ENCODE peak calls at places on chromosomes 11 and 22, in nine cellular contexts. C is A549, K is stomach, H is transverse colon, B is sigmoid colon, E is suprapubic skin, G is K562, I is tibial nerve, X is H1. D is an unnamed sample.

GRCh38 chr11:115759622-115760527 is 255.7 kb upstream of the CADM1 start:
- DNase-seq in C (no peak), K (no peak), H (peak), B (peak), E (peak), G (no peak), I (no peak), X (no peak), D (peak)

GRCh38 chr11:93099811-93100210 is 98.0 kb downstream of the SLC36A4 start:
- DNase-seq in C (peak), K (no peak), H (no peak), B (no peak), E (no peak), G (no peak), I (no peak), X (no peak), D (no peak)

GRCh38 chr22:39240841-39241631 is 3.7 kb downstream of the PDGFB start:
- DNase-seq in C (peak), K (peak), H (peak), B (peak), E (peak), G (no peak), I (peak), X (no peak), D (no peak)

GRCh38 chr11:95338430-95338991 is 107.5 kb upstream of the SESN3 start:
- DNase-seq in C (no peak), K (no peak), H (peak), B (peak), E (peak), G (no peak), I (peak), X (no peak), D (peak)

GRCh38 chr22:17917490-17917983 is 106.8 kb downstream of the MICAL3 start:
- DNase-seq in C (no peak), K (no peak), H (peak), B (peak), E (no peak), G (peak), I (no peak), X (no peak), D (no peak)

GRCh38 chr22:37103151-37103550 is 6.4 kb downstream of the TMPRSS6 start:
- DNase-seq in C (no peak), K (no peak), H (no peak), B (no peak), E (no peak), G (no peak), I (no peak), X (no peak), D (no peak)

GRCh38 chr11:2198621-2199365 is 27.2 kb upstream of the TH start:
- DNase-seq in C (no peak), K (no peak), H (no peak), B (no peak), E (no peak), G (no peak), I (no peak), X (no peak), D (no peak)

GRCh38 chr22:35363571-35364086 is 17.3 kb upstream of the HMOX1 start:
- DNase-seq in C (no peak), K (no peak), H (no peak), B (no peak), E (no peak), G (no peak), I (no peak), X (no peak), D (no peak)

GRCh38 chr11:77080643-77081210 is 14.0 kb downstream of the CAPN5 start:
- DNase-seq in C (no peak), K (peak), H (peak), B (peak), E (peak), G (no peak), I (no peak), X (no peak), D (peak)

GRCh38 chr11:79173615-79174014 is 267.2 kb downstream of the TENM4 start:
- DNase-seq in C (no peak), K (no peak), H (no peak), B (no peak), E (no peak), G (no peak), I (peak), X (no peak), D (peak)

GRCh38 chr11:122796128-122796717 is 42.1 kb upstream of the CRTAM start:
- DNase-seq in C (peak), K (peak), H (peak), B (no peak), E (no peak), G (peak), I (peak), X (no peak), D (no peak)

GRCh38 chr11:9266132-9266736 is 1.1 kb upstream of the DENND5A start:
- DNase-seq in C (no peak), K (no peak), H (no peak), B (no peak), E (no peak), G (no peak), I (no peak), X (no peak), D (no peak)

GRCh38 chr11:118530683-118531596 is at the start of gene TMEM25:
- DNase-seq in C (no peak), K (peak), H (peak), B (peak), E (peak), G (peak), I (no peak), X (no peak), D (peak)

GRCh38 chr11:42161886-42162285 is 702.4 kb upstream of the LRRC4C start:
- DNase-seq in C (no peak), K (no peak), H (no peak), B (no peak), E (no peak), G (no peak), I (no peak), X (no peak), D (no peak)

GRCh38 chr11:19072464-19072863 is 11.9 kb upstream of the MRGPRX2 start:
- DNase-seq in C (no peak), K (peak), H (peak), B (no peak), E (no peak), G (no peak), I (no peak), X (no peak), D (no peak)

GRCh38 chr11:108890482-108891092 is 225.7 kb downstream of the DDX10 start:
- DNase-seq in C (no peak), K (no peak), H (no peak), B (no peak), E (no peak), G (no peak), I (no peak), X (no peak), D (no peak)

GRCh38 chr11:78691215-78691614 is 116.6 kb upstream of the NARS2 start:
- DNase-seq in C (no peak), K (no peak), H (no peak), B (no peak), E (no peak), G (no peak), I (no peak), X (no peak), D (no peak)

GRCh38 chr22:44926491-44927415 is 83.1 kb downstream of the PHF21B start:
- DNase-seq in C (no peak), K (no peak), H (no peak), B (peak), E (no peak), G (no peak), I (no peak), X (no peak), D (peak)

GRCh38 chr11:22491826-22492225 is 133.8 kb downstream of the FANCF start:
- DNase-seq in C (no peak), K (no peak), H (no peak), B (no peak), E (no peak), G (no peak), I (no peak), X (no peak), D (no peak)

GRCh38 chr11:106156290-106156937 is 79.0 kb downstream of the AASDHPPT start:
- DNase-seq in C (peak), K (peak), H (no peak), B (peak), E (no peak), G (peak), I (no peak), X (no peak), D (peak)

GRCh38 chr11:66882540-66882939 is 25.7 kb downstream of the LRFN4 start:
- DNase-seq in C (no peak), K (peak), H (no peak), B (no peak), E (no peak), G (no peak), I (no peak), X (no peak), D (no peak)

GRCh38 chr11:106353031-106353430 is 275.6 kb downstream of the AASDHPPT start:
- DNase-seq in C (no peak), K (no peak), H (no peak), B (no peak), E (no peak), G (no peak), I (no peak), X (no peak), D (no peak)

GRCh38 chr11:125886997-125887372 is 483 bp upstream of the HYLS1 start:
- DNase-seq in C (peak), K (no peak), H (peak), B (peak), E (peak), G (no peak), I (peak), X (no peak), D (peak)

GRCh38 chr11:3074912-3075589 is 17.8 kb upstream of the CARS1 start:
- DNase-seq in C (no peak), K (no peak), H (peak), B (no peak), E (no peak), G (no peak), I (no peak), X (no peak), D (no peak)

GRCh38 chr11:34840736-34841386 is 75.3 kb downstream of the APIP start:
- DNase-seq in C (peak), K (peak), H (peak), B (no peak), E (no peak), G (peak), I (no peak), X (no peak), D (no peak)

GRCh38 chr22:44286673-44287072 is 26.1 kb downstream of the SHISAL1 start:
- DNase-seq in C (no peak), K (no peak), H (no peak), B (no peak), E (no peak), G (no peak), I (no peak), X (no peak), D (no peak)

GRCh38 chr11:126104420-126104819 is 41.8 kb upstream of the CDON start:
- DNase-seq in C (no peak), K (no peak), H (no peak), B (no peak), E (no peak), G (no peak), I (no peak), X (peak), D (no peak)

GRCh38 chr22:49953680-49954344 is 6.8 kb upstream of the PIM3 start:
- DNase-seq in C (no peak), K (no peak), H (no peak), B (no peak), E (no peak), G (no peak), I (no peak), X (no peak), D (no peak)

GRCh38 chr22:43867839-43868652 is 5.7 kb upstream of the SULT4A1 start:
- DNase-seq in C (peak), K (peak), H (peak), B (peak), E (peak), G (peak), I (peak), X (peak), D (peak)

GRCh38 chr22:46070722-46071450 is 79.4 kb upstream of the PPARA start:
- DNase-seq in C (peak), K (peak), H (peak), B (peak), E (no peak), G (no peak), I (no peak), X (no peak), D (peak)
- TF ChIP-seq EP300 in C (no peak), K (no peak), H (no peak), B (no peak), E (no peak), G (no peak), I (no peak), X (no peak), D (no peak)

DNA sequence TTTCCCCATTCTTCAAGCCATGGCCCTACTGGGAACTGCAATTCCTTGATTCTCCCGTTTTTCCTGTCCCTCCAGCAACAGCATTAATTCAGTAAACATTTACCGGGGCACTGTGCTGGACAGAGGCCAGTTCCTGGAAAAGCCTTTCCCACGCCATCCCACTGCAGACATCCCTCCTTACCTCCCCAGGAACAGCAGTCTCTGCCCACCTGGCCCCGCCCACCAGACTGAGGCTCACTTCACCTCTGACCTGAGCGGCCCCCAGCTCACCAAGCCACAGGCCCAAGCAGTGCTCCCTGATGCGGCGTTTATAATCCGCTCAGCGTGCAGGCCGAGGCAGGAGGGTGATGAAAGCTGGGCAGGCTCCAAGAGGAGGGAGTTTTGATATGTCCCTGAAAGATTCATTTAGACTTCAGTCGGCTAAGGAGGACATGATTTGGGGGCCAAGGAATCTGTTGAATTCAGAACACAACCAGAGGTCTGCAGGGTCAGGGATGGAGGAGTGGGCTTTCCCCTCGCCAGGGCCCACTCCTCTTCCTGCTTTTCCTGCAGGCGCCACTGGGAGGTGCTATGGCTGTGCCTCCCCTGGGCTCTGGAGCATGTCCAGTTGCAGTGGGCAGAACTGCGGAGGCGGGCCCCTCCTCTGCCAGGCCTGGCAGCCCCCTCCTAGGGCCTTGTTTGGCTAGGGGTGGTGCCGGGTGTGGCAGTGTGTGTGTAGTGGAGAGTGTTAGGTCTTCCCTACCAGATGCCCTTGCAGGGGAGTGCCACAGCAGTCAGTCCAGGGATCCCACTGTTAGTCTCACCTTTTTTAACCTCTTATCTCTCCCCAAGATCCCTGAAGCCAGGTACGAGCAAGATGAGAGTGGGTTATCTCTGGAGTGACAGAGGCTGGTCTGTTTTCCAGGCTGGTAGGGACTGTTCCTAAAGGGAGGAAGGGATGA is 1.4 kb upstream of the TAGLN start:
- DNase-seq in C (peak), K (peak), H (peak), B (peak), E (no peak), G (peak), I (no peak), X (peak), D (peak)
- TF ChIP-seq POLR2A in C (no peak), K (no peak), H (peak), B (peak), E (no peak), G (no peak), I (no peak), X (no peak), D (no peak)

GRCh38 chr11:69892986-69893555 is 73.9 kb upstream of the FGF3 start:
- DNase-seq in C (no peak), K (peak), H (peak), B (no peak), E (no peak), G (no peak), I (no peak), X (no peak), D (no peak)

GRCh38 chr11:69893631-69894030 is 74.4 kb upstream of the FGF3 start:
- DNase-seq in C (no peak), K (no peak), H (no peak), B (no peak), E (no peak), G (no peak), I (no peak), X (no peak), D (no peak)

GRCh38 chr11:69892237-69892985 is 73.2 kb upstream of the FGF3 start:
- DNase-seq in C (peak), K (no peak), H (no peak), B (no peak), E (no peak), G (peak), I (no peak), X (peak), D (no peak)

GRCh38 chr11:69896250-69896649 is 77.0 kb upstream of the FGF3 start:
- DNase-seq in C (no peak), K (no peak), H (no peak), B (no peak), E (no peak), G (no peak), I (no peak), X (no peak), D (no peak)

DNA sequence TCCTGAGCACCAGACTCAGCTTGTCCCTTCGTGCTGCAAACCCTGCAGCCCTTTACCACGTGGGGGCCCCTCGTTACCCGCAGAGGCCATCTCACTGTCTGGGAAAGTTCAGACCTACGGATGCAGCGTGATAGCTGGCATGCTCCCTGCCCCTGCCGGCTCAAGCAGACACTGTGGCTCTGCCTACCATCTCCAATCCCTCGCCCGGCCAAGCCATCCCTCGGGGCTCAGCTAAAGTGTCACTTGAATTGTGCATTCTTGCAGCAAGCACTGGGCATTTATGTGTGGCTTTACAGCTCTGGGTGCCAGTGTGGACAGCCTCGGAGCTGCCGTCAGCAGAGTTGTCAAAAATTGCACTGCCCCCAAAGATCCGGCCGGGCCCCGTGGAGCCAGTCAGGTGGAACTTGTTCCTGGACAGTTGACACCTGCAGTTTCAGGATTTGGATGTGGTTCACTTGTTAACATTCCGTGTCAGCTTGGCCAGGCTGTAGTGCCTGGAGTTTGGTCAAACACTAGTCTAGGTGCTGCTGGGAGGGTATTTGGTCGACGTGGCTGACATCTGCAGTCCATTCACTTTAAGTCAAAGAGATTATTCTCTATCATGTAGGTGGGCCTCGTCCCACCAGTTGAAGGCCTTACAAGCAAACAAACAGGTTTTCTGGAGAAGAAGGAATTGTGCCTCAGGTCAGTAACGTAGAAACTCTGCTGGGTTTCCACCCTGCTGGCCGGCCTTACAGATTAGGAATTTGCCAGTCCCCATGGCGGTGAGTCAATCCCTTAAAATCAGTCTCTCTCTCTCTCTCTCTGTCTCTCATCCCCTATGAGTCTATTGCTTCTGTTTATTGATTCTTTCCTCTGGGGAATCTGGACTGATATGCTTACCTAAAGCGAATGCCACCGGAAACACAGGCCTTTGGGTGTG is 75.2 kb upstream of the FGF3 start:
- DNase-seq in C (no peak), K (no peak), H (no peak), B (no peak), E (no peak), G (no peak), I (no peak), X (no peak), D (no peak)
- TF ChIP-seq CTCF in C (no peak), K (no peak), H (no peak), B (no peak), E (no peak), G (no peak), I (no peak), X (no peak), D (no peak)

GRCh38 chr11:107577312-107577711 is 11.8 kb upstream of the ALKBH8 start:
- DNase-seq in C (no peak), K (no peak), H (no peak), B (no peak), E (no peak), G (no peak), I (no peak), X (no peak), D (no peak)

GRCh38 chr11:107581147-107581546 is 9.8 kb upstream of the ELMOD1 start:
- DNase-seq in C (no peak), K (no peak), H (no peak), B (no peak), E (no peak), G (no peak), I (no peak), X (no peak), D (no peak)

DNA sequence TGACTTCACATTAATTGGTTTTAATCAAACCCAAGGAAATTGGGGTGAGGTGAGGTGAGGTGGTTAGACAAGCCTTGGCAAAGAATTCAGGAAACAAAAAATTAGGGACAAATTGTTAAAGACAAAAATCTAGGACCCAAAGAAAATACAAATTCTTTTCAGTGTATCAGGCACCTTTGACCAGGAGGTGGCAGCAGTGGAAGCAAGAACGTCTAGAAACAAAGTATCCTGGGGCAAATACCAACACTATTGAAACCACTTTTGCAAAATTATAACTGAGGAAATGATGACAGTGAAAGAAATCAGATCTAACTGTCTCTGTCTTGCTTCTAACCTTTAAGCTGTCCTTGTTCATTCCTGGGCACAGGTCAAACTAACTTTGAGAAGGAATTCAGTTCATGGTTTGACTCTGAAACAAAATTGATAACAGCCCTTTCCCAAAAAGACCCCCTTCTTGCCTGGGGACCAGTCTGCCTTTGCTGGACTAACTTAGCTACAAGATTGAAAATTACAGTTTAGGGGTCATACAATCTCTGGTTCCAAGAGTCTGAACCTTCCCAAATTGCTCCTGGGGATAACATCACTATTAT is 11.1 kb upstream of the ALKBH8 start:
- DNase-seq in C (no peak), K (peak), H (peak), B (no peak), E (no peak), G (peak), I (peak), X (no peak), D (peak)
- TF ChIP-seq EP300 in C (no peak), K (no peak), H (no peak), B (no peak), E (no peak), G (no peak), I (no peak), X (no peak), D (no peak)